ENCODE peak calls at places on chromosomes 13 and 19, in four cellular contexts. P is K562, E is HepG2, Z is SK-N-SH. N is an unnamed sample.

GRCh38 chr19:3370214-3370720 is 3.9 kb downstream of the NFIC start:
- DNase-seq in E (no peak), P (no peak), Z (peak; percentile 57), N (no peak)

GRCh38 chr19:3526507-3527244 is 12.3 kb upstream of the TEKTIP1 start:
- DNase-seq in E (no peak), Z (no peak), P (no peak), N (no peak)

GRCh38 chr19:48678201-48678600 is 5.4 kb upstream of the NTN5 start:
- DNase-seq in E (no peak), P (peak; percentile 82), Z (no peak), N (no peak)

GRCh38 chr13:102854675-102855074 is 8.8 kb downstream of the ERCC5 start:
- DNase-seq in E (no peak), Z (no peak), P (no peak), N (no peak)

GRCh38 chr13:40345654-40346372 is 320.6 kb downstream of the FOXO1 start:
- DNase-seq in Z (no peak), E (peak; percentile 79), P (no peak), N (no peak)

GRCh38 chr19:6963937-6964336 is 57.3 kb downstream of the MBD3L2B start:
- DNase-seq in P (peak; percentile 24), Z (no peak), E (no peak), N (no peak)

GRCh38 chr13:84400711-84401110 is 518.4 kb upstream of the SLITRK1 start:
- DNase-seq in P (no peak), E (no peak), Z (no peak), N (no peak)

GRCh38 chr13:50942630-50943311 is 33.2 kb downstream of the RNASEH2B start:
- DNase-seq in Z (no peak), E (no peak), P (no peak), N (no peak)

GRCh38 chr13:52428295-52428694 is 22.1 kb downstream of the VPS36 start:
- DNase-seq in E (peak; percentile 82), Z (peak; percentile 33), P (no peak), N (no peak)

GRCh38 chr19:16325161-16325527 is 518 bp downstream of the KLF2 start:
- DNase-seq in E (no peak), P (peak; percentile 75), Z (peak; percentile 65), N (no peak)

GRCh38 chr13:44049546-44049945 is 169.8 kb downstream of the LACC1 start:
- DNase-seq in Z (no peak), E (no peak), P (no peak), N (no peak)

GRCh38 chr19:38735257-38735686 is 9.0 kb downstream of the CAPN12 start:
- DNase-seq in Z (peak; percentile 81), P (peak; percentile 63), E (no peak), N (no peak)

GRCh38 chr13:33582121-33582520 is 235.8 kb upstream of the RFC3 start:
- DNase-seq in Z (no peak), P (no peak), E (no peak), N (no peak)

GRCh38 chr13:93309886-93310520 is 83.4 kb downstream of the GPC6 start:
- DNase-seq in Z (no peak), E (peak; percentile 5), P (no peak), N (no peak)

GRCh38 chr13:75263741-75264407 is 218.1 kb downstream of the TBC1D4 start:
- DNase-seq in Z (no peak), E (no peak), P (no peak), N (no peak)

GRCh38 chr13:45325806-45326205 is 15.2 kb downstream of the TPT1 start:
- DNase-seq in E (peak; percentile 62), Z (no peak), P (no peak), N (no peak)

GRCh38 chr13:19713186-19713965 is 69.4 kb downstream of the PSPC1 start:
- DNase-seq in P (no peak), Z (no peak), E (no peak), N (peak; percentile 13)

GRCh38 chr13:43036386-43037220 is 13.2 kb downstream of the DNAJC15 start:
- DNase-seq in E (no peak), Z (no peak), P (no peak), N (no peak)

GRCh38 chr13:113520571-113520970 is 30.1 kb upstream of the DCUN1D2 start:
- DNase-seq in P (no peak), E (no peak), Z (no peak), N (no peak)

GRCh38 chr13:112447761-112448603 is 71.8 kb downstream of the SPACA7 start:
- DNase-seq in P (no peak), Z (peak; percentile 18), E (no peak), N (no peak)
- TF ChIP-seq NFIC in P (no peak), Z (no peak), E (no peak), N (no peak)

GRCh38 chr19:52492991-52493470 is 34.4 kb upstream of the ZNF808 start:
- DNase-seq in E (no peak), P (no peak), Z (peak; percentile 8), N (no peak)
- TF ChIP-seq NFIC in E (no peak), P (no peak), Z (no peak), N (no peak)

DNA sequence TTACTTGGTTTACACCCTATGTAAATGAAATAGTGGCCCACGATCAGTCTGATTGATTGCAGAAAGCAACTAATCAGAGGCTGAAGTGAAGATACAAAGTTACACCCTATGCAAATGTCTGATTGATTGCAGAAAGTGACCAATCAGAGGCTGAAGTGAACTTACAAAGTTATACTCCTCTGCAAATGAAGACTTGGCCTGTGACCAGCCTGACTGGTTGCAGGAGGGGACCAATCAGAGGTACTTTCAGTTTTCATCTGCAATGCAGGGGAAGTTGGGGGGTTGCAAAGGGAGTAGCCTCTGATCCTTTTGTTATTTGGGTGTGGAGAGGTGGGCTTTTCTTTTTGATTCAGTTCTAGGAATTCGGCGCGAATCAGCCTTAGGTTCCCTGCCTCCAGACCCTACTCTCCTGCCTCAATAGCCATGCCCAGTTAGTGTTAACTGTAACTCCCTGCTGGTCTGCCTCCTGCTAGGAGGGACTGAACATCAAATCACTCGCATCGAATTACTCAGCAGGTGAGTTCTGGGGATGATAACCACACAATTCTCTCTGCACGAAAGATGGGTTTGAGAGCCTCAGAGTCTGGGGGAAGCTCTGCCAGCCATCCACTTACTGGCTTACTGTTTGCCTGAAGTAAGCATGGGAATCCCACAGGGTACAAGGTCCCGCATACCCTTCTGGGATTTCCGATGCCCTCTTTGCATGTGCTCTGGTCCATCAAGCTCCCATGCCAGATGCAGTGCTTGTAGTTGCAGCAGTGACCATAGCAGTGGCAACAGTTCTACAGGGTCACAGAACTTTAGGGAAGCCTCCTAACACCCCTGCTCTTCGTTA is 7.5 kb downstream of the ARL11 start:
- DNase-seq in E (peak; percentile 32), P (no peak), Z (no peak), N (peak; percentile 39)
- TF ChIP-seq NFIC in E (no peak), P (no peak), Z (no peak), N (no peak)

GRCh38 chr13:100513171-100513570 is 75.4 kb downstream of the GGACT start:
- DNase-seq in Z (no peak), P (no peak), E (no peak), N (no peak)

GRCh38 chr13:100512422-100512821 is 76.2 kb downstream of the GGACT start:
- DNase-seq in P (no peak), E (no peak), Z (no peak), N (no peak)

GRCh38 chr13:100510208-100510997 is 78.2 kb downstream of the GGACT start:
- DNase-seq in P (no peak), E (no peak), Z (peak; percentile 77), N (no peak)

GRCh38 chr13:100508996-100509395 is 79.6 kb downstream of the GGACT start:
- DNase-seq in P (no peak), Z (no peak), E (no peak), N (no peak)

DNA sequence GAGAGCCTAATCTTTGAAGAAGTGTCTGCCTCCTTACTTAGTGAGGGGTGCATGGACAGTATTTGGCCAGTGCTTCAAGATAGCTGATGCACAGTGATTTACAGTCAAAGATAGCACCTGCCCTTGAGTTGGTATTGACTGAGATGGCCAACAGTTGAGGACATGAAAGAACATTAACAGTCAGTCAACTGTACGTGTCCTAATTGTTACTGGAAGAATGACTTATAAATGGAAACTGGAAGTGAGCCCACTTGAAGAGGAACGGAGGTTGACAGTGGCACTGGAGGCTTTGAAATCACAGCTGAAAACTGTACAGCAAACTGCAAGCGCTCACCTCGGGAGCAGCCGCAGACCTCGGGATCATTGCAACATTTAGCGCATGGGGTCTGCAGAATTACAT is 77.2 kb downstream of the GGACT start:
- DNase-seq in P (no peak), E (no peak), Z (no peak), N (no peak)
- TF ChIP-seq NFIC in P (no peak), E (no peak), Z (no peak), N (no peak)

GRCh38 chr19:58543826-58544590 is at the start of gene TRIM28:
- DNase-seq in P (peak; percentile 99), E (peak; percentile 96), Z (peak; percentile 100), N (peak; percentile 96)
- TF ChIP-seq NFIC in P (peak; percentile 54), E (no peak), Z (no peak), N (no peak)

DNA sequence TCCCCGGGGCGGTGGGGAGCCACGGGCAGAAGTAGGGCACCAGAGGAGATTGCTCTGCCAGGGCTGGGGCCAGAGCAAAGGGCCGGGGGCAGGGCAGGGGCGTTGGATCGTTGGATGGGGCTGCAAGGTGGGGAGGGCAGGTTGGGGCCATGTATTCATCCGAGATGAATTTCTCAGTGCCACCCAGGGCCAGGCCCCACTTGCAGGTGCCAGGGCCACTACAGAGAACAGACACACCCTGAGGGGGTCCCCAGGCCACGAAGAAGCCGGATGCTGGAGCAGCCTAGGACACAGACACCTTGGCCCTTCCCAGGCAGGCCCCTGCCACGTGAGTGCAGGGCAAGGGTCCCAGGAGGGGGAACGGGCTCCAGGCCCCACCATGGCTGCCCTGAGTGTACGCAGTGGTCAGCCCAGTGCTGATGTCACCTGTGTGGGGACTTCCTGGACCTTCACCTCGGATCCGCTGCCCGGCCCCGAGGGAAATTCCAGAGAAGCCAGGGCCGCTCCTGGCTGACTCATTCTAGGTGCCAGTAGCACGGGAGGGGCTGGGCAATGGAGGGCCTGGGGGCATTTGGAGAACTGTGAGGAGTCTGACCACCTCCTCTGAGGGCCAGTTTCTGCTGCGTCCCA is 9.6 kb upstream of the SBNO2 start:
- DNase-seq in E (peak; percentile 77), Z (peak; percentile 10), P (no peak), N (peak; percentile 66)
- TF ChIP-seq NFIC in E (no peak), Z (no peak), P (no peak), N (peak; percentile 28)

GRCh38 chr19:30107351-30107750 is 165.3 kb downstream of the URI1 start:
- DNase-seq in P (no peak), Z (no peak), E (no peak), N (no peak)

GRCh38 chr19:30105316-30105715 is 163.3 kb downstream of the URI1 start:
- DNase-seq in E (no peak), Z (no peak), P (no peak), N (no peak)

GRCh38 chr19:30103981-30104380 is 161.9 kb downstream of the URI1 start:
- DNase-seq in E (no peak), P (no peak), Z (no peak), N (no peak)

GRCh38 chr19:30106417-30107095 is 164.5 kb downstream of the URI1 start:
- DNase-seq in Z (no peak), P (no peak), E (no peak), N (no peak)

DNA sequence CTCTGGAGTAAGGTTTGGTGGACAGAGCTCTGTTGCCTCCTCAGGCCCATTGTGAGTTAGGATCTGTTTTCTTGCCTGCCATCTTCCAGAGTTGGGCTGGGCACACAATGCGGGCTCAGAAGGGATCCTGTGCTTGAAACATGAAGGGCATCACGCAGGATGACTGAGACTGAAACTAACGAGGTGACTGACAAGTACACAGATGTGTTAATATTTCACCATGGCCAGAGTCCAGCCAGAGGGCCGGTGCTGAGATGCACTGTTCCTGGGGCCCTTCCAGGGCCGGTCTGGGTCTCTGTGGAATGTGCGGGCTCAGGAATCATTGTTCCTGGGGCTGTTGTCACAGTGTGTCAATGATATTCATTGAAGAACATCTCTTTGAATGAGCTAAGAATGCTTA is 163.7 kb downstream of the URI1 start:
- DNase-seq in P (no peak), Z (no peak), E (no peak), N (peak; percentile 11)
- TF ChIP-seq NFIC in P (no peak), Z (no peak), E (no peak), N (no peak)

N was measured in GM12878.